ENCODE peak calls at places on chromosomes 13 and 19, in seven cellular contexts. One of them, this sample, is unnamed.

GRCh38 chr19:34332027-34332786 is 32.8 kb upstream of the GPI start:
- DNase-seq in lower leg skin: no peak
- DNase-seq in vagina: no peak
- DNase-seq in adrenal gland: no peak
- DNase-seq in A549: no peak
- DNase-seq in uterus: no peak
- DNase-seq in H54: no peak
- DNase-seq in this sample: no peak

GRCh38 chr13:40665061-40665753 is 1.2 kb downstream of the FOXO1 start:
- DNase-seq in lower leg skin: no peak
- DNase-seq in vagina: no peak
- DNase-seq in adrenal gland: peak
- DNase-seq in A549: peak
- DNase-seq in uterus: peak
- DNase-seq in H54: no peak
- DNase-seq in this sample: no peak

GRCh38 chr19:35179830-35180229 is 25.3 kb downstream of the FXYD5 start:
- DNase-seq in lower leg skin: no peak
- DNase-seq in vagina: peak
- DNase-seq in adrenal gland: no peak
- DNase-seq in A549: no peak
- DNase-seq in uterus: no peak
- DNase-seq in H54: no peak
- DNase-seq in this sample: no peak

GRCh38 chr19:4987286-4987685 is 18.4 kb downstream of the KDM4B start:
- DNase-seq in lower leg skin: no peak
- DNase-seq in vagina: no peak
- DNase-seq in adrenal gland: peak
- DNase-seq in A549: no peak
- DNase-seq in uterus: no peak
- DNase-seq in H54: no peak
- DNase-seq in this sample: no peak

GRCh38 chr13:112446347-112446861 is 70.2 kb downstream of the SPACA7 start:
- DNase-seq in lower leg skin: no peak
- DNase-seq in vagina: peak
- DNase-seq in adrenal gland: no peak
- DNase-seq in A549: no peak
- DNase-seq in uterus: no peak
- DNase-seq in H54: no peak
- DNase-seq in this sample: peak

GRCh38 chr19:22286151-22286810 is at the start of gene ZNF729:
- DNase-seq in lower leg skin: no peak
- DNase-seq in vagina: no peak
- DNase-seq in adrenal gland: no peak
- DNase-seq in A549: no peak
- DNase-seq in uterus: no peak
- DNase-seq in H54: no peak
- DNase-seq in this sample: no peak

GRCh38 chr13:51839711-51840110 is 5.3 kb downstream of the TMEM272 start:
- DNase-seq in lower leg skin: no peak
- DNase-seq in vagina: no peak
- DNase-seq in adrenal gland: no peak
- DNase-seq in A549: no peak
- DNase-seq in uterus: no peak
- DNase-seq in H54: no peak
- DNase-seq in this sample: no peak

GRCh38 chr13:25347156-25347555 is 24.6 kb upstream of the ATP8A2 start:
- DNase-seq in lower leg skin: no peak
- DNase-seq in vagina: no peak
- DNase-seq in adrenal gland: no peak
- DNase-seq in A549: no peak
- DNase-seq in uterus: no peak
- DNase-seq in H54: no peak
- DNase-seq in this sample: no peak

GRCh38 chr13:66803759-66804456 is 426.2 kb downstream of the PCDH9 start:
- DNase-seq in lower leg skin: no peak
- DNase-seq in vagina: no peak
- DNase-seq in adrenal gland: no peak
- DNase-seq in A549: no peak
- DNase-seq in uterus: no peak
- DNase-seq in H54: no peak
- DNase-seq in this sample: no peak

GRCh38 chr19:58317481-58318072 is 9.2 kb upstream of the ZSCAN22 start:
- DNase-seq in lower leg skin: no peak
- DNase-seq in vagina: no peak
- DNase-seq in adrenal gland: no peak
- DNase-seq in A549: no peak
- DNase-seq in uterus: no peak
- DNase-seq in H54: no peak
- DNase-seq in this sample: no peak

DNA sequence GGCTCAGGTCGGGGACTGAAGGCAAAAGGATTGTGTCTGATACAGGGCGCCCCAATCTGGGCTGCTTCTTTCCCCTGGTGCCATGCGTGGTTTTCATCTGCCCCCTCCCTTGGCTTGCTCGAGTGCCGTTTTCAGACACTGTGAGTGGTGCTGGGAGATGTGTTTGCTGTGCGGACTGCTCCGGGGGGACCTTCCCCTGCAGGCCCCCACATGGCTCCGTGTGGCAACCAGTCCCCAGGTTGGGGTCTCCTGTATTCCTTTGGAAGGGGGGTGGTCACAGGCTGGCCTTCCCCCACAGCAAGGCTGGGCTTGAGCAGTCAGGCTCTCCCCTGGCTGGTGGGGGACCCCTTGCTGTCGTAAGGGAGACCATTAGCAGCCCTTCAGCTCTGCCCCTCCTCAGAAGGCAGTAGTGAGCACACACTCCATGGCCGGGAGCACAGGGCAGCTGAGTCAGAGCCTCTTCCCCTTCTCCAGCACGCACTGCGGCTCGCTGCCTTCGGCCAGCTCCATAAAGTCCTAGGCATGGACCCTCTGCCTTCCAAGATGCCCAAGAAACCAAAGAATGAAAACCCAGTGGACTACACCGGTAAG is 20.6 kb upstream of the QTRT1 start:
- DNase-seq in lower leg skin: no peak
- DNase-seq in vagina: no peak
- DNase-seq in adrenal gland: no peak
- DNase-seq in A549: no peak
- DNase-seq in uterus: no peak
- DNase-seq in H54: no peak
- DNase-seq in this sample: no peak
- TF ChIP-seq POLR2A in lower leg skin: no peak
- TF ChIP-seq POLR2A in vagina: no peak
- TF ChIP-seq POLR2A in adrenal gland: no peak
- TF ChIP-seq POLR2A in A549: no peak
- TF ChIP-seq POLR2A in uterus: no peak
- TF ChIP-seq POLR2A in H54: no peak
- TF ChIP-seq POLR2A in this sample: no peak

GRCh38 chr19:28606269-28607032 is 606.5 kb downstream of the UQCRFS1 start:
- DNase-seq in lower leg skin: no peak
- DNase-seq in vagina: peak
- DNase-seq in adrenal gland: no peak
- DNase-seq in A549: no peak
- DNase-seq in uterus: no peak
- DNase-seq in H54: no peak
- DNase-seq in this sample: peak
- TF ChIP-seq POLR2A in lower leg skin: no peak
- TF ChIP-seq POLR2A in vagina: no peak
- TF ChIP-seq POLR2A in adrenal gland: no peak
- TF ChIP-seq POLR2A in A549: no peak
- TF ChIP-seq POLR2A in uterus: no peak
- TF ChIP-seq POLR2A in H54: no peak
- TF ChIP-seq POLR2A in this sample: no peak

GRCh38 chr19:43474986-43475705 is 9.7 kb upstream of the LYPD3 start:
- DNase-seq in lower leg skin: peak
- DNase-seq in vagina: peak
- DNase-seq in adrenal gland: peak
- DNase-seq in A549: peak
- DNase-seq in uterus: peak
- DNase-seq in H54: peak
- DNase-seq in this sample: peak
- TF ChIP-seq POLR2A in lower leg skin: no peak
- TF ChIP-seq POLR2A in vagina: no peak
- TF ChIP-seq POLR2A in adrenal gland: peak
- TF ChIP-seq POLR2A in A549: peak
- TF ChIP-seq POLR2A in uterus: peak
- TF ChIP-seq POLR2A in H54: peak
- TF ChIP-seq POLR2A in this sample: no peak

GRCh38 chr13:93752506-93752905 is 525.9 kb downstream of the GPC6 start:
- DNase-seq in lower leg skin: no peak
- DNase-seq in vagina: no peak
- DNase-seq in adrenal gland: no peak
- DNase-seq in A549: no peak
- DNase-seq in uterus: no peak
- DNase-seq in H54: no peak
- DNase-seq in this sample: no peak
- TF ChIP-seq POLR2A in lower leg skin: no peak
- TF ChIP-seq POLR2A in vagina: no peak
- TF ChIP-seq POLR2A in adrenal gland: no peak
- TF ChIP-seq POLR2A in A549: no peak
- TF ChIP-seq POLR2A in uterus: no peak
- TF ChIP-seq POLR2A in H54: no peak
- TF ChIP-seq POLR2A in this sample: no peak

GRCh38 chr19:6466526-6467248 is 2.6 kb downstream of the CRB3 start:
- DNase-seq in lower leg skin: no peak
- DNase-seq in vagina: no peak
- DNase-seq in adrenal gland: no peak
- DNase-seq in A549: no peak
- DNase-seq in uterus: no peak
- DNase-seq in H54: no peak
- DNase-seq in this sample: no peak

GRCh38 chr19:6467384-6467783 is 3.3 kb downstream of the CRB3 start:
- DNase-seq in lower leg skin: no peak
- DNase-seq in vagina: no peak
- DNase-seq in adrenal gland: no peak
- DNase-seq in A549: no peak
- DNase-seq in uterus: no peak
- DNase-seq in H54: no peak
- DNase-seq in this sample: no peak

GRCh38 chr19:6465663-6466062 is 1.6 kb downstream of the CRB3 start:
- DNase-seq in lower leg skin: no peak
- DNase-seq in vagina: no peak
- DNase-seq in adrenal gland: no peak
- DNase-seq in A549: no peak
- DNase-seq in uterus: no peak
- DNase-seq in H54: no peak
- DNase-seq in this sample: no peak

GRCh38 chr19:6465006-6465405 is 935 bp downstream of the CRB3 start:
- DNase-seq in lower leg skin: no peak
- DNase-seq in vagina: no peak
- DNase-seq in adrenal gland: no peak
- DNase-seq in A549: no peak
- DNase-seq in uterus: no peak
- DNase-seq in H54: peak
- DNase-seq in this sample: no peak

DNA sequence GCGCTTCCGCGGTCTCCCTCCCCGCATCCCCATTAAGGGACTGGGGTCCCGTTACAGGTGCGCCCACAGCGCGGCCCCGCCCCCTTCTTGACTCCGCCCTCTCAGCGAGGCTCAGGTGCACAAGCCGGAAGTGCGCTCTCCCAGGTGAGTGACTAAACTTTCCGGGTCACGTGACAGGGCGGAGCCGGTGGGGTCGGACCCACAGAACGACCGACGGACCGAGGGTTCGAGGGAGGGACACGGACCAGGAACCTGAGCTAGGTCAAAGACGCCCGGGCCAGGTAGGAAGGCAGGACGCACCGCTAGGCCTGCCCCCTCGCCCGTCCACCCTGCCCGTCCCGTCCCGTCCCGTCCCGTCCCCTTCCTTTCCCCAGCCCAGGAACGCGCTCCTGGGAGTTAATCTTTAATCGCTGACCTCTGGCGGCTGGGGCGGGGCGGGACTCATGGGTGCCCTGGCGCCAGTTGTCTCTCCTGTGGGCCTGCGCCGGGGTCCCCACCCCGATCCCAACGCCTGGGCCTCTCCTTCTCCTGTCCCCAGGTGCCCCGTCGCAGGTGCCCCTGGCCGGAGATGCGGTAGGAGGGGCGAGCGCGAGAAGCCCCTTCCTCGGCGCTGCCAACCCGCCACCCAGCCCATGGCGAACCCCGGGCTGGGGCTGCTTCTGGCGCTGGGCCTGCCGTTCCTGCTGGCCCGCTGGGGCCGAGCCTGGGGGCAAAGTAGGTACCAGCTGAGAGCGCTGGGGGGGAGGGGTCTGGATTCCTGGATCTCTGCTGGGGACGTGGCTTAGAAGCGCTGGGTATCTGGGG is at the start of gene CRB3:
- DNase-seq in lower leg skin: peak
- DNase-seq in vagina: no peak
- DNase-seq in adrenal gland: no peak
- DNase-seq in A549: peak
- DNase-seq in uterus: no peak
- DNase-seq in H54: no peak
- DNase-seq in this sample: no peak
- TF ChIP-seq POLR2A in lower leg skin: no peak
- TF ChIP-seq POLR2A in vagina: no peak
- TF ChIP-seq POLR2A in adrenal gland: no peak
- TF ChIP-seq POLR2A in A549: no peak
- TF ChIP-seq POLR2A in uterus: no peak
- TF ChIP-seq POLR2A in H54: no peak
- TF ChIP-seq POLR2A in this sample: no peak

DNA sequence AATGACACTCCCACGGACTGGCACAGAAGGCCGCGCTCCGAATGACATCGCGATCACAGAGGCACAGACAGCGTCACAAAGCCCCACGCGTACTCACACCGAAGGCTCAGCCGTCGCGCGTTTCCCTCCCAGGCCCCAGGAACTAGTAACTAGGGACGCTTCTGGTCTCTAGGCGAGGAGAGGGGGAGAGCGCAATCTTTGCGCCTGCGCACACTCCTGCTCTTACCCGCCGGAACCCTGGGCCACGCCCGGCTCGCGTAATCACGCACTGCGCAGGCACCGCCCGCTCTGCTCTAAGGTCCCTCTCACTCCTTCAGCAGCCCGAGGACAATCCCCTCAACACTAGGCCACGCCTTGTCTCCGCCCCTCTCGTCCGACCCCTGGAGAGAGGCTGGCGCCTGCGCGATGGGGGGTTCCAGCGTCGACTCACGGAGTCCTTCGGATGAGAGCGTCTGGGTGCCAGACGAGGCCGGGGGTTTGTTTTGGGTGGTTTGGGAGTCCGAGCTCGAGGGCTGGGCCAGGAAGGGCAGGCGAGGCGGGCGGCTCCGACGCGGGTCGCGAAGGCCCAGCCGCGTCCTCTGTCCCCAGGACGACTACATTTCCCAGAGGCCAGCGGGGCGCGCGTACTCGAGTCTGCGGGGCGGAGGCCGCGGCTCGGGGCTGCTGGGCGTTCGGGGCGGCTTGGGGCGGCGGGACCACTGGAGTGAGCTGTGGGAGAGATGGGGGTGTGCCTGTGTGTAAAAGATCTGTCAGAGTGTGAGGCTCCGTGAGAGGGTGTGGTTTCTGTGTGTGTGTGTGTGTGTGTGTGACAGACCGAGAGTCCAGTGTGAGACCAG is at the start of gene ZNF471:
- DNase-seq in lower leg skin: peak
- DNase-seq in vagina: peak
- DNase-seq in adrenal gland: peak
- DNase-seq in A549: peak
- DNase-seq in uterus: peak
- DNase-seq in H54: peak
- DNase-seq in this sample: peak
- TF ChIP-seq POLR2A in lower leg skin: no peak
- TF ChIP-seq POLR2A in vagina: no peak
- TF ChIP-seq POLR2A in adrenal gland: peak
- TF ChIP-seq POLR2A in A549: no peak
- TF ChIP-seq POLR2A in uterus: peak
- TF ChIP-seq POLR2A in H54: peak
- TF ChIP-seq POLR2A in this sample: no peak